ENCODE peak calls at places on chromosome 2, in seven cellular contexts. W is right atrium auricular region, G is NCI-H1105 treated with DMSO at 0.1 percent for 48 hours, I is substantia nigra, P is IMR-90, Y is cardiac fibroblast, E is HuH-7. D is an unnamed sample.

GRCh38 chr2:40178971-40179370 is 272.9 kb downstream of the SLC8A1 start:
- DNase-seq in G (no peak), I (no peak), Y (peak; percentile 65), P (peak; percentile 52), W (no peak), E (no peak), D (no peak)

GRCh38 chr2:85011747-85012146 is 40.8 kb downstream of the KCMF1 start:
- DNase-seq in I (no peak), Y (no peak), P (no peak), G (no peak), W (no peak), E (peak; percentile 32), D (no peak)

GRCh38 chr2:229728360-229728759 is 14.0 kb upstream of the DNER start:
- DNase-seq in I (no peak), W (no peak), E (no peak), Y (peak; percentile 55), G (no peak), P (peak; percentile 3), D (no peak)

GRCh38 chr2:241036397-241036963 is 38.1 kb downstream of the SNED1 start:
- DNase-seq in P (no peak), G (peak; percentile 52), Y (peak; percentile 12), E (no peak), I (no peak), W (no peak), D (no peak)

GRCh38 chr2:10137053-10137843 is 14.7 kb downstream of the RRM2 start:
- DNase-seq in E (no peak), Y (peak; percentile 19), G (no peak), P (no peak), I (no peak), W (no peak), D (no peak)

GRCh38 chr2:117875786-117876185 is 61.3 kb downstream of the DDX18 start:
- DNase-seq in I (no peak), P (no peak), W (no peak), Y (no peak), E (no peak), G (no peak), D (no peak)

GRCh38 chr2:235507928-235508327 is 14.1 kb downstream of the AGAP1 start:
- DNase-seq in E (no peak), Y (no peak), I (no peak), G (no peak), P (no peak), W (no peak), D (no peak)

GRCh38 chr2:168614291-168615018 is 158.4 kb downstream of the CERS6 start:
- DNase-seq in W (no peak), P (no peak), G (no peak), Y (no peak), E (no peak), I (no peak), D (no peak)

GRCh38 chr2:165776013-165776412 is 18.0 kb downstream of the GALNT3 start:
- DNase-seq in Y (no peak), E (no peak), I (no peak), P (no peak), W (no peak), G (peak; percentile 75), D (no peak)

GRCh38 chr2:165874445-165875039 is 79.0 kb downstream of the TTC21B start:
- DNase-seq in G (peak; percentile 75), W (no peak), E (peak; percentile 42), Y (peak; percentile 80), P (peak; percentile 75), I (no peak), D (no peak)

GRCh38 chr2:218260166-218260565 is 649 bp upstream of the GPBAR1 start:
- DNase-seq in P (no peak), Y (no peak), I (no peak), E (no peak), G (no peak), W (no peak), D (no peak)

GRCh38 chr2:9244985-9245544 is 38.5 kb downstream of the ASAP2 start:
- DNase-seq in I (no peak), W (no peak), P (no peak), E (no peak), Y (no peak), G (no peak), D (no peak)

GRCh38 chr2:239402666-239403065 is 1.8 kb upstream of the HDAC4 start:
- DNase-seq in W (no peak), I (no peak), G (no peak), Y (no peak), P (no peak), E (no peak), D (no peak)

GRCh38 chr2:144642106-144642505 is 122.2 kb upstream of the ZEB2 start:
- DNase-seq in E (no peak), I (no peak), G (no peak), Y (no peak), P (no peak), W (no peak), D (no peak)

GRCh38 chr2:229408356-229408755 is 137.3 kb upstream of the PID1 start:
- DNase-seq in Y (peak; percentile 99), E (peak; percentile 17), I (no peak), G (no peak), W (peak; percentile 78), P (peak; percentile 91), D (no peak)

GRCh38 chr2:39568561-39569006 is 97.1 kb upstream of the TMEM178A start:
- DNase-seq in I (no peak), E (no peak), W (no peak), P (peak; percentile 84), Y (peak; percentile 87), G (no peak), D (no peak)

GRCh38 chr2:216666461-216667233 is 28.7 kb downstream of the IGFBP5 start:
- DNase-seq in E (peak; percentile 80), Y (peak; percentile 74), G (peak; percentile 77), P (peak; percentile 71), I (peak; percentile 60), W (peak; percentile 71), D (peak; percentile 53)

GRCh38 chr2:136319227-136319626 is 201.3 kb upstream of the CXCR4 start:
- DNase-seq in I (no peak), W (no peak), Y (no peak), E (no peak), P (no peak), G (no peak), D (no peak)

GRCh38 chr2:238097201-238097987 is 2.7 kb upstream of the ESPNL start:
- DNase-seq in Y (no peak), I (no peak), P (no peak), G (no peak), W (peak; percentile 32), E (no peak), D (no peak)

GRCh38 chr2:9249036-9249800 is 42.6 kb downstream of the ASAP2 start:
- DNase-seq in Y (peak; percentile 87), E (no peak), I (no peak), W (no peak), G (no peak), P (peak; percentile 55), D (no peak)

GRCh38 chr2:98867539-98868309 is 68.3 kb downstream of the CRACDL start:
- DNase-seq in E (no peak), I (no peak), P (peak; percentile 33), G (no peak), Y (peak; percentile 46), W (no peak), D (no peak)

GRCh38 chr2:226887940-226888339 is 52.1 kb downstream of the RHBDD1 start:
- DNase-seq in Y (peak; percentile 74), W (no peak), P (peak; percentile 79), E (no peak), I (no peak), G (no peak), D (no peak)

GRCh38 chr2:169365093-169365483 is 2.8 kb upstream of the LRP2 start:
- DNase-seq in P (no peak), W (no peak), G (peak; percentile 12), E (no peak), Y (no peak), I (no peak), D (no peak)

GRCh38 chr2:200761168-200761715 is 50.5 kb upstream of the BZW1 start:
- DNase-seq in Y (no peak), P (peak; percentile 58), I (no peak), W (no peak), G (no peak), E (no peak), D (no peak)

GRCh38 chr2:128236491-128237035 is 82.1 kb downstream of the HS6ST1 start:
- DNase-seq in I (no peak), E (no peak), G (no peak), P (peak; percentile 94), Y (peak; percentile 75), W (peak; percentile 36), D (no peak)

GRCh38 chr2:240469239-240469636 is 33.8 kb downstream of the GPC1 start:
- DNase-seq in W (peak; percentile 49), G (no peak), Y (no peak), I (no peak), P (no peak), E (no peak), D (no peak)

GRCh38 chr2:239295377-239296019 is 105.3 kb downstream of the HDAC4 start:
- DNase-seq in I (no peak), W (no peak), G (no peak), E (no peak), Y (no peak), P (no peak), D (no peak)

GRCh38 chr2:160292225-160292624 is 92.2 kb upstream of the ITGB6 start:
- DNase-seq in E (no peak), W (no peak), G (no peak), P (peak; percentile 36), Y (peak; percentile 63), I (no peak), D (no peak)

GRCh38 chr2:100517556-100517955 is 45.2 kb upstream of the PDCL3 start:
- DNase-seq in Y (no peak), P (no peak), I (no peak), W (no peak), E (no peak), G (no peak), D (no peak)

GRCh38 chr2:228417526-228417925 is 236.0 kb upstream of the SPHKAP start:
- DNase-seq in Y (peak; percentile 21), W (no peak), P (no peak), E (no peak), G (no peak), I (no peak), D (no peak)

GRCh38 chr2:239954166-239955085 is 70.7 kb downstream of the NDUFA10 start:
- DNase-seq in I (no peak), W (no peak), P (peak; percentile 24), E (no peak), G (no peak), Y (no peak), D (no peak)

GRCh38 chr2:71306762-71307161 is 24.8 kb upstream of the ZNF638 start:
- DNase-seq in P (no peak), I (no peak), Y (peak; percentile 71), E (no peak), W (no peak), G (no peak), D (no peak)

GRCh38 chr2:6828299-6828584 is 37.5 kb downstream of the CMPK2 start:
- DNase-seq in I (no peak), W (no peak), G (peak; percentile 38), E (peak; percentile 13), Y (peak; percentile 47), P (peak; percentile 54), D (no peak)

GRCh38 chr2:98730053-98730850 is 680 bp downstream of the MGAT4A start:
- DNase-seq in I (peak; percentile 44), W (peak; percentile 70), E (peak; percentile 72), G (peak; percentile 74), Y (no peak), P (no peak), D (peak; percentile 42)

GRCh38 chr2:46230677-46231425 is 66.4 kb upstream of the EPAS1 start:
- DNase-seq in E (no peak), G (no peak), P (no peak), Y (no peak), I (no peak), W (no peak), D (no peak)

GRCh38 chr2:143514413-143514812 is 385.2 kb downstream of the ARHGAP15 start:
- DNase-seq in I (no peak), E (no peak), W (no peak), Y (peak; percentile 66), P (peak; percentile 3), G (no peak), D (no peak)

GRCh38 chr2:64141711-64142405 is 2.4 kb downstream of the PELI1 start:
- DNase-seq in Y (peak; percentile 50), I (no peak), E (no peak), W (no peak), G (no peak), P (peak; percentile 28), D (no peak)

D was measured in hippocampal formation.